ENCODE peak calls at places on chromosomes 13 and 19, in nine cellular contexts. One of them, this sample, is unnamed.

GRCh38 chr13:84645196-84646071 is 763.2 kb upstream of the SLITRK1 start:
- DNase-seq in thoracic aorta: no peak
- DNase-seq in left ventricle myocardium inferior: no peak
- DNase-seq in mucosa of descending colon: no peak
- DNase-seq in heart left ventricle: no peak
- DNase-seq in colonic mucosa: no peak
- DNase-seq in Caco-2: peak
- DNase-seq in CD8-positive, alpha-beta T cell: no peak
- DNase-seq in lower lobe of right lung: no peak
- DNase-seq in this sample: no peak

GRCh38 chr19:35253316-35254286 is 4.8 kb downstream of the LSR start:
- DNase-seq in thoracic aorta: no peak
- DNase-seq in left ventricle myocardium inferior: no peak
- DNase-seq in mucosa of descending colon: no peak
- DNase-seq in heart left ventricle: peak
- DNase-seq in colonic mucosa: peak
- DNase-seq in Caco-2: no peak
- DNase-seq in CD8-positive, alpha-beta T cell: no peak
- DNase-seq in lower lobe of right lung: no peak
- DNase-seq in this sample: no peak

GRCh38 chr19:17767559-17767958 is 16.3 kb downstream of the FCHO1 start:
- DNase-seq in thoracic aorta: no peak
- DNase-seq in left ventricle myocardium inferior: no peak
- DNase-seq in mucosa of descending colon: no peak
- DNase-seq in heart left ventricle: no peak
- DNase-seq in colonic mucosa: no peak
- DNase-seq in Caco-2: no peak
- DNase-seq in CD8-positive, alpha-beta T cell: no peak
- DNase-seq in lower lobe of right lung: no peak
- DNase-seq in this sample: no peak

GRCh38 chr19:7729831-7730285 is 2.1 kb downstream of the CLEC4G start:
- DNase-seq in thoracic aorta: no peak
- DNase-seq in left ventricle myocardium inferior: no peak
- DNase-seq in mucosa of descending colon: no peak
- DNase-seq in heart left ventricle: no peak
- DNase-seq in colonic mucosa: no peak
- DNase-seq in Caco-2: no peak
- DNase-seq in CD8-positive, alpha-beta T cell: no peak
- DNase-seq in lower lobe of right lung: no peak
- DNase-seq in this sample: no peak

GRCh38 chr19:45640849-45641273 is 1.7 kb upstream of the EML2 start:
- DNase-seq in thoracic aorta: no peak
- DNase-seq in left ventricle myocardium inferior: no peak
- DNase-seq in mucosa of descending colon: peak
- DNase-seq in heart left ventricle: no peak
- DNase-seq in colonic mucosa: peak
- DNase-seq in Caco-2: no peak
- DNase-seq in CD8-positive, alpha-beta T cell: no peak
- DNase-seq in lower lobe of right lung: peak
- DNase-seq in this sample: no peak

GRCh38 chr13:29810145-29810742 is 40.2 kb downstream of the UBL3 start:
- DNase-seq in thoracic aorta: no peak
- DNase-seq in left ventricle myocardium inferior: no peak
- DNase-seq in mucosa of descending colon: no peak
- DNase-seq in heart left ventricle: no peak
- DNase-seq in colonic mucosa: no peak
- DNase-seq in Caco-2: no peak
- DNase-seq in CD8-positive, alpha-beta T cell: no peak
- DNase-seq in lower lobe of right lung: no peak
- DNase-seq in this sample: no peak

GRCh38 chr19:45476349-45476717 is 8.5 kb downstream of the FOSB start:
- DNase-seq in thoracic aorta: no peak
- DNase-seq in left ventricle myocardium inferior: no peak
- DNase-seq in mucosa of descending colon: no peak
- DNase-seq in heart left ventricle: no peak
- DNase-seq in colonic mucosa: no peak
- DNase-seq in Caco-2: peak
- DNase-seq in CD8-positive, alpha-beta T cell: no peak
- DNase-seq in lower lobe of right lung: no peak
- DNase-seq in this sample: no peak

GRCh38 chr13:78806457-78806856 is 147.5 kb upstream of the OBI1 start:
- DNase-seq in thoracic aorta: no peak
- DNase-seq in left ventricle myocardium inferior: no peak
- DNase-seq in mucosa of descending colon: no peak
- DNase-seq in heart left ventricle: no peak
- DNase-seq in colonic mucosa: no peak
- DNase-seq in Caco-2: peak
- DNase-seq in CD8-positive, alpha-beta T cell: no peak
- DNase-seq in lower lobe of right lung: no peak
- DNase-seq in this sample: no peak

GRCh38 chr13:33968520-33969507 is 150.9 kb downstream of the RFC3 start:
- DNase-seq in thoracic aorta: no peak
- DNase-seq in left ventricle myocardium inferior: no peak
- DNase-seq in mucosa of descending colon: no peak
- DNase-seq in heart left ventricle: no peak
- DNase-seq in colonic mucosa: no peak
- DNase-seq in Caco-2: no peak
- DNase-seq in CD8-positive, alpha-beta T cell: no peak
- DNase-seq in lower lobe of right lung: no peak
- DNase-seq in this sample: no peak

GRCh38 chr19:56504581-56504980 is 3.1 kb upstream of the ZNF471 start:
- DNase-seq in thoracic aorta: no peak
- DNase-seq in left ventricle myocardium inferior: no peak
- DNase-seq in mucosa of descending colon: no peak
- DNase-seq in heart left ventricle: no peak
- DNase-seq in colonic mucosa: no peak
- DNase-seq in Caco-2: no peak
- DNase-seq in CD8-positive, alpha-beta T cell: no peak
- DNase-seq in lower lobe of right lung: no peak
- DNase-seq in this sample: no peak

GRCh38 chr19:48745208-48745995 is 1.3 kb downstream of the IZUMO1 start:
- DNase-seq in thoracic aorta: no peak
- DNase-seq in left ventricle myocardium inferior: no peak
- DNase-seq in mucosa of descending colon: no peak
- DNase-seq in heart left ventricle: no peak
- DNase-seq in colonic mucosa: peak
- DNase-seq in Caco-2: peak
- DNase-seq in CD8-positive, alpha-beta T cell: no peak
- DNase-seq in lower lobe of right lung: no peak
- DNase-seq in this sample: no peak

GRCh38 chr19:35027851-35028599 is 2.2 kb upstream of the SCN1B start:
- DNase-seq in thoracic aorta: no peak
- DNase-seq in left ventricle myocardium inferior: no peak
- DNase-seq in mucosa of descending colon: no peak
- DNase-seq in heart left ventricle: no peak
- DNase-seq in colonic mucosa: no peak
- DNase-seq in Caco-2: peak
- DNase-seq in CD8-positive, alpha-beta T cell: no peak
- DNase-seq in lower lobe of right lung: no peak
- DNase-seq in this sample: no peak

GRCh38 chr19:10653482-10653731 is 739 bp upstream of the ILF3 start:
- DNase-seq in thoracic aorta: no peak
- DNase-seq in left ventricle myocardium inferior: no peak
- DNase-seq in mucosa of descending colon: no peak
- DNase-seq in heart left ventricle: no peak
- DNase-seq in colonic mucosa: no peak
- DNase-seq in Caco-2: no peak
- DNase-seq in CD8-positive, alpha-beta T cell: no peak
- DNase-seq in lower lobe of right lung: no peak
- DNase-seq in this sample: no peak

GRCh38 chr19:10654610-10655456 is 687 bp downstream of the ILF3 start:
- DNase-seq in thoracic aorta: no peak
- DNase-seq in left ventricle myocardium inferior: peak
- DNase-seq in mucosa of descending colon: peak
- DNase-seq in heart left ventricle: peak
- DNase-seq in colonic mucosa: peak
- DNase-seq in Caco-2: peak
- DNase-seq in CD8-positive, alpha-beta T cell: no peak
- DNase-seq in lower lobe of right lung: peak
- DNase-seq in this sample: no peak

GRCh38 chr19:10651821-10652220 is 2.3 kb upstream of the ILF3 start:
- DNase-seq in thoracic aorta: no peak
- DNase-seq in left ventricle myocardium inferior: no peak
- DNase-seq in mucosa of descending colon: no peak
- DNase-seq in heart left ventricle: no peak
- DNase-seq in colonic mucosa: no peak
- DNase-seq in Caco-2: no peak
- DNase-seq in CD8-positive, alpha-beta T cell: no peak
- DNase-seq in lower lobe of right lung: no peak
- DNase-seq in this sample: no peak

GRCh38 chr19:10653732-10654609 is at the start of gene ILF3:
- DNase-seq in thoracic aorta: peak
- DNase-seq in left ventricle myocardium inferior: peak
- DNase-seq in mucosa of descending colon: peak
- DNase-seq in heart left ventricle: peak
- DNase-seq in colonic mucosa: peak
- DNase-seq in Caco-2: peak
- DNase-seq in CD8-positive, alpha-beta T cell: peak
- DNase-seq in lower lobe of right lung: peak
- DNase-seq in this sample: peak

GRCh38 chr19:10655457-10656312 is 1.5 kb downstream of the ILF3 start:
- DNase-seq in thoracic aorta: no peak
- DNase-seq in left ventricle myocardium inferior: no peak
- DNase-seq in mucosa of descending colon: peak
- DNase-seq in heart left ventricle: no peak
- DNase-seq in colonic mucosa: peak
- DNase-seq in Caco-2: no peak
- DNase-seq in CD8-positive, alpha-beta T cell: no peak
- DNase-seq in lower lobe of right lung: no peak
- DNase-seq in this sample: no peak
- TF ChIP-seq CTCF in thoracic aorta: no peak
- TF ChIP-seq CTCF in left ventricle myocardium inferior: no peak
- TF ChIP-seq CTCF in mucosa of descending colon: no peak
- TF ChIP-seq CTCF in heart left ventricle: no peak
- TF ChIP-seq CTCF in colonic mucosa: no peak
- TF ChIP-seq CTCF in Caco-2: no peak
- TF ChIP-seq CTCF in CD8-positive, alpha-beta T cell: no peak
- TF ChIP-seq CTCF in lower lobe of right lung: no peak
- TF ChIP-seq CTCF in this sample: no peak

GRCh38 chr19:50711196-50711595 is 8.4 kb downstream of the SHANK1 start:
- DNase-seq in thoracic aorta: no peak
- DNase-seq in left ventricle myocardium inferior: no peak
- DNase-seq in mucosa of descending colon: no peak
- DNase-seq in heart left ventricle: no peak
- DNase-seq in colonic mucosa: no peak
- DNase-seq in Caco-2: no peak
- DNase-seq in CD8-positive, alpha-beta T cell: no peak
- DNase-seq in lower lobe of right lung: no peak
- DNase-seq in this sample: no peak

GRCh38 chr19:50710612-50711011 is 9.0 kb downstream of the SHANK1 start:
- DNase-seq in thoracic aorta: no peak
- DNase-seq in left ventricle myocardium inferior: no peak
- DNase-seq in mucosa of descending colon: no peak
- DNase-seq in heart left ventricle: no peak
- DNase-seq in colonic mucosa: no peak
- DNase-seq in Caco-2: no peak
- DNase-seq in CD8-positive, alpha-beta T cell: no peak
- DNase-seq in lower lobe of right lung: no peak
- DNase-seq in this sample: no peak

GRCh38 chr19:50713556-50714236 is 5.9 kb downstream of the SHANK1 start:
- DNase-seq in thoracic aorta: no peak
- DNase-seq in left ventricle myocardium inferior: no peak
- DNase-seq in mucosa of descending colon: no peak
- DNase-seq in heart left ventricle: peak
- DNase-seq in colonic mucosa: no peak
- DNase-seq in Caco-2: no peak
- DNase-seq in CD8-positive, alpha-beta T cell: no peak
- DNase-seq in lower lobe of right lung: no peak
- DNase-seq in this sample: no peak

GRCh38 chr19:50711805-50712204 is 7.8 kb downstream of the SHANK1 start:
- DNase-seq in thoracic aorta: no peak
- DNase-seq in left ventricle myocardium inferior: no peak
- DNase-seq in mucosa of descending colon: no peak
- DNase-seq in heart left ventricle: no peak
- DNase-seq in colonic mucosa: no peak
- DNase-seq in Caco-2: no peak
- DNase-seq in CD8-positive, alpha-beta T cell: no peak
- DNase-seq in lower lobe of right lung: no peak
- DNase-seq in this sample: no peak

GRCh38 chr19:50712833-50713232 is 6.8 kb downstream of the SHANK1 start:
- DNase-seq in thoracic aorta: no peak
- DNase-seq in left ventricle myocardium inferior: no peak
- DNase-seq in mucosa of descending colon: no peak
- DNase-seq in heart left ventricle: no peak
- DNase-seq in colonic mucosa: no peak
- DNase-seq in Caco-2: no peak
- DNase-seq in CD8-positive, alpha-beta T cell: no peak
- DNase-seq in lower lobe of right lung: no peak
- DNase-seq in this sample: no peak
- H3K4me3 ChIP-seq in thoracic aorta: no peak
- H3K4me3 ChIP-seq in left ventricle myocardium inferior: no peak
- H3K4me3 ChIP-seq in mucosa of descending colon: no peak
- H3K4me3 ChIP-seq in heart left ventricle: no peak
- H3K4me3 ChIP-seq in colonic mucosa: no peak
- H3K4me3 ChIP-seq in Caco-2: no peak
- H3K4me3 ChIP-seq in CD8-positive, alpha-beta T cell: peak
- H3K4me3 ChIP-seq in lower lobe of right lung: no peak
- H3K4me3 ChIP-seq in this sample: no peak

GRCh38 chr19:37969695-37970094 is 62.7 kb downstream of the SIPA1L3 start:
- DNase-seq in thoracic aorta: no peak
- DNase-seq in left ventricle myocardium inferior: no peak
- DNase-seq in mucosa of descending colon: no peak
- DNase-seq in heart left ventricle: no peak
- DNase-seq in colonic mucosa: no peak
- DNase-seq in Caco-2: no peak
- DNase-seq in CD8-positive, alpha-beta T cell: no peak
- DNase-seq in lower lobe of right lung: no peak
- DNase-seq in this sample: no peak
- TF ChIP-seq CTCF in thoracic aorta: no peak
- TF ChIP-seq CTCF in left ventricle myocardium inferior: no peak
- TF ChIP-seq CTCF in mucosa of descending colon: no peak
- TF ChIP-seq CTCF in heart left ventricle: no peak
- TF ChIP-seq CTCF in colonic mucosa: no peak
- TF ChIP-seq CTCF in Caco-2: no peak
- TF ChIP-seq CTCF in CD8-positive, alpha-beta T cell: no peak
- TF ChIP-seq CTCF in lower lobe of right lung: no peak
- TF ChIP-seq CTCF in this sample: no peak

DNA sequence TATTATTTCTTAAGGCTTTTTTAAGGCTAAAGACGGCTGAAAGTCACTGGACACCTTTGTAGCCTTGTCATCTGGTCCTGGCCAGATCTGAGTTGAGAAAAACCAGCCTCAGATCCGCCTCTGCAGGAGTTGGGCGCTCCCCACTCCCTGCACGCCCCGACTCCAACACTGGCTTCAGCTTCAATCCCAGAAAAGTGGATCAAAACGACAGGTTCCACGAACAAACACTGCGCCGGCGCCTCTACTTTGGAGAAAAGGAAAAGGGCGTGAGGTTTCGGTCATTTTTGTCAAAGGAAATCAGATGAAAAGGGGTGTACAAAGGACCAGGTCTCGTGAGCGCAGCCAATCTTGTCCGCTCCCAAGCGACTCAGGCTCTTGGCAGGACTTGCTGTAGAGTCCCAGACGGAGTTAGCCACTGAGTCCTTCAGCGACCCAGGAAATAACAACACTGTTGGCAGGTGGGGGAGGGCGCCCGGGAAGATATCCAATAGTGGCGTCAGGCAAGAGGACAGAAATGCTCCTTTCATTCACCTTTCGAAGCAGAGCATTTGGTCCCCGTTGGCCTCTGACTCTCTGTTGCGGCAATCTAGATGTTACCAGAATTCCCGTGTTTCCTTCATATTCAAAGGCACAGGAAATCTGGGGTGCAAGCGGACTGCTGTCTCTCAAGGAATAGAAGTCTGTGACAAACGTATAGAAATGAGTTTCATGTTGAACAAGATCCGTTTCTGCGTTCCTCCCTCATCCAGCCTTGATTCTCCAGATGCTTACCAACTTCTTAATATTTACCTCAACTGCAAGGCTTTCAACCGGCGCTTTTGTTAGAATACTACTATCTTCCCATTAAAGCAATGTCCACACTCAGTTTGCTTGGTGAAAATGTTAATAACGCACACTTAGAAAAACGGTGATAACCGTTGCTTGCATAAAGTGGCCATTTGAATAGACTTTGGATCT is 1.8 kb upstream of the CCNA1 start:
- DNase-seq in thoracic aorta: no peak
- DNase-seq in left ventricle myocardium inferior: peak
- DNase-seq in mucosa of descending colon: no peak
- DNase-seq in heart left ventricle: no peak
- DNase-seq in colonic mucosa: no peak
- DNase-seq in Caco-2: no peak
- DNase-seq in CD8-positive, alpha-beta T cell: no peak
- DNase-seq in lower lobe of right lung: no peak
- DNase-seq in this sample: no peak
- H3K4me3 ChIP-seq in thoracic aorta: peak
- H3K4me3 ChIP-seq in left ventricle myocardium inferior: peak
- H3K4me3 ChIP-seq in mucosa of descending colon: no peak
- H3K4me3 ChIP-seq in heart left ventricle: peak
- H3K4me3 ChIP-seq in colonic mucosa: no peak
- H3K4me3 ChIP-seq in Caco-2: no peak
- H3K4me3 ChIP-seq in CD8-positive, alpha-beta T cell: no peak
- H3K4me3 ChIP-seq in lower lobe of right lung: no peak
- H3K4me3 ChIP-seq in this sample: no peak

This sample was measured in GM12864.